ENCODE peak calls at places on chromosomes 12 and 14, in eight cellular contexts. One of them, this sample, is unnamed.

GRCh38 chr12:58104443-58104842 is 163.1 kb downstream of the ATP23 start:
- DNase-seq in trophoblast cell: no peak
- DNase-seq in neuronal stem cell: no peak
- DNase-seq in IMR-90: no peak
- DNase-seq in mesenchymal stem cell: no peak
- DNase-seq in PC-3: no peak
- DNase-seq in ascending aorta: no peak
- DNase-seq in choroid plexus epithelial cell: no peak
- DNase-seq in this sample: no peak

GRCh38 chr12:4104722-4105244 is 168.8 kb upstream of the CCND2 start:
- DNase-seq in IMR-90: no peak
- DNase-seq in neuronal stem cell: no peak
- DNase-seq in PC-3: no peak
- DNase-seq in ascending aorta: no peak
- DNase-seq in trophoblast cell: no peak
- DNase-seq in mesenchymal stem cell: no peak
- DNase-seq in choroid plexus epithelial cell: no peak
- DNase-seq in this sample: no peak

GRCh38 chr12:9642606-9643270 is 26.8 kb upstream of the CLEC2D start:
- DNase-seq in IMR-90: no peak
- DNase-seq in neuronal stem cell: no peak
- DNase-seq in trophoblast cell: no peak
- DNase-seq in PC-3: no peak
- DNase-seq in ascending aorta: no peak
- DNase-seq in choroid plexus epithelial cell: no peak
- DNase-seq in mesenchymal stem cell: no peak
- DNase-seq in this sample: no peak

GRCh38 chr12:117686911-117687377 is 281.8 kb downstream of the KSR2 start:
- DNase-seq in neuronal stem cell: no peak
- DNase-seq in PC-3: peak
- DNase-seq in ascending aorta: no peak
- DNase-seq in IMR-90: no peak
- DNase-seq in mesenchymal stem cell: peak
- DNase-seq in choroid plexus epithelial cell: no peak
- DNase-seq in trophoblast cell: no peak
- DNase-seq in this sample: no peak

GRCh38 chr14:59028476-59029202 is 159.8 kb upstream of the DAAM1 start:
- DNase-seq in choroid plexus epithelial cell: peak
- DNase-seq in mesenchymal stem cell: peak
- DNase-seq in neuronal stem cell: peak
- DNase-seq in IMR-90: peak
- DNase-seq in trophoblast cell: peak
- DNase-seq in PC-3: peak
- DNase-seq in ascending aorta: peak
- DNase-seq in this sample: peak

GRCh38 chr14:75562048-75562447 is 16.4 kb upstream of the FLVCR2 start:
- DNase-seq in neuronal stem cell: no peak
- DNase-seq in mesenchymal stem cell: peak
- DNase-seq in PC-3: peak
- DNase-seq in IMR-90: no peak
- DNase-seq in ascending aorta: no peak
- DNase-seq in trophoblast cell: no peak
- DNase-seq in choroid plexus epithelial cell: no peak
- DNase-seq in this sample: no peak

GRCh38 chr12:80044694-80045046 is 54.7 kb upstream of the OTOGL start:
- DNase-seq in neuronal stem cell: no peak
- DNase-seq in trophoblast cell: peak
- DNase-seq in IMR-90: peak
- DNase-seq in choroid plexus epithelial cell: peak
- DNase-seq in PC-3: peak
- DNase-seq in mesenchymal stem cell: peak
- DNase-seq in ascending aorta: no peak
- DNase-seq in this sample: no peak

GRCh38 chr12:12613334-12613733 is 1.7 kb downstream of the CREBL2 start:
- DNase-seq in mesenchymal stem cell: peak
- DNase-seq in choroid plexus epithelial cell: no peak
- DNase-seq in IMR-90: no peak
- DNase-seq in trophoblast cell: peak
- DNase-seq in ascending aorta: no peak
- DNase-seq in PC-3: peak
- DNase-seq in neuronal stem cell: no peak
- DNase-seq in this sample: peak

GRCh38 chr12:31226639-31227038 is 99.3 kb downstream of the SINHCAF start:
- DNase-seq in trophoblast cell: no peak
- DNase-seq in PC-3: no peak
- DNase-seq in IMR-90: no peak
- DNase-seq in ascending aorta: no peak
- DNase-seq in neuronal stem cell: no peak
- DNase-seq in choroid plexus epithelial cell: no peak
- DNase-seq in mesenchymal stem cell: no peak
- DNase-seq in this sample: no peak

DNA sequence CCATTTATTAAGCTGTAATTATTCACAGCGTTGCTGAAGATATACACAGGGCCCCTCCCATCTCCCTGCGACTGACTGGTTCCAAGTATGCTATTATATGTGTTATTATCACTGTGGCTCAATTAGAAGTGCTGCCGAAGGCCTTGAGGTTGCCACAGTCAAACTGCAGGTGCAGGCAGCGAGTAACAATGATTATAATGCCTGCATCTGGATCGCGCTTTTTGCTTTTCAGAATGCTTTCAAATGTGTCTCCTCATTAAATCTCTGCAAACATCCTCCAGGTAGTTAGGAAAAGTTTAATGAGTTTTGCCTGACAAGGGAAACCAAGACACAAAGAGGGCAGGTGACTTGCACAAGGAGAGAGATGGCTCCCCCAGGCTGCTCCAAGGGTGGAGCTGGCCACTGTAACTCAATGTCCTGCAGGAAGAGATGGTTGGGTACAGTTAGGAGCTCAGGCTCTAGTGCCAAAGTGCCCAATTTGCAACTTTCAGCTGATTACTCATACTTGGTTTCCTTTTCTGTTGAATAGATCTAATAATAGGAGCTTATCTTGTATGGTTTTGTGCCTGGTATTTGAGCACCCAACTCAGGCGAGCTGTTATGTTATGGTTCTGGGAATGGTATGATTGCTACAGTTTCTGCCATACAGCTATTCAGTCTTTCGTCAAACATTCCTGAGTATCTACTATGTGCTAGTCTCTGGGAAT is 1.7 kb upstream of the SYNE3 start:
- DNase-seq in mesenchymal stem cell: peak
- DNase-seq in choroid plexus epithelial cell: peak
- DNase-seq in trophoblast cell: peak
- DNase-seq in ascending aorta: peak
- DNase-seq in PC-3: no peak
- DNase-seq in IMR-90: peak
- DNase-seq in neuronal stem cell: no peak
- DNase-seq in this sample: peak
- H3K4me3 ChIP-seq in mesenchymal stem cell: peak
- H3K4me3 ChIP-seq in choroid plexus epithelial cell: no peak
- H3K4me3 ChIP-seq in trophoblast cell: no peak
- H3K4me3 ChIP-seq in ascending aorta: no peak
- H3K4me3 ChIP-seq in PC-3: no peak
- H3K4me3 ChIP-seq in IMR-90: no peak
- H3K4me3 ChIP-seq in neuronal stem cell: no peak
- H3K4me3 ChIP-seq in this sample: no peak

GRCh38 chr12:54001283-54002187 is 1.6 kb downstream of the HOXC9 start:
- DNase-seq in choroid plexus epithelial cell: no peak
- DNase-seq in neuronal stem cell: no peak
- DNase-seq in trophoblast cell: no peak
- DNase-seq in IMR-90: no peak
- DNase-seq in mesenchymal stem cell: no peak
- DNase-seq in ascending aorta: no peak
- DNase-seq in PC-3: no peak
- DNase-seq in this sample: no peak

GRCh38 chr12:54000105-54000773 is at the start of gene HOXC9:
- DNase-seq in trophoblast cell: peak
- DNase-seq in mesenchymal stem cell: no peak
- DNase-seq in IMR-90: no peak
- DNase-seq in PC-3: no peak
- DNase-seq in choroid plexus epithelial cell: no peak
- DNase-seq in ascending aorta: no peak
- DNase-seq in neuronal stem cell: no peak
- DNase-seq in this sample: peak

GRCh38 chr12:53999596-54000104 is 311 bp upstream of the HOXC9 start:
- DNase-seq in trophoblast cell: peak
- DNase-seq in neuronal stem cell: no peak
- DNase-seq in PC-3: no peak
- DNase-seq in IMR-90: peak
- DNase-seq in choroid plexus epithelial cell: no peak
- DNase-seq in mesenchymal stem cell: peak
- DNase-seq in ascending aorta: no peak
- DNase-seq in this sample: peak

GRCh38 chr12:54002278-54002914 is 2.4 kb downstream of the HOXC9 start:
- DNase-seq in mesenchymal stem cell: no peak
- DNase-seq in choroid plexus epithelial cell: no peak
- DNase-seq in trophoblast cell: no peak
- DNase-seq in neuronal stem cell: no peak
- DNase-seq in ascending aorta: no peak
- DNase-seq in IMR-90: no peak
- DNase-seq in PC-3: no peak
- DNase-seq in this sample: no peak

GRCh38 chr12:54000774-54001114 is 783 bp downstream of the HOXC9 start:
- DNase-seq in mesenchymal stem cell: no peak
- DNase-seq in neuronal stem cell: no peak
- DNase-seq in IMR-90: no peak
- DNase-seq in PC-3: no peak
- DNase-seq in choroid plexus epithelial cell: no peak
- DNase-seq in ascending aorta: no peak
- DNase-seq in trophoblast cell: no peak
- DNase-seq in this sample: no peak
- H3K4me3 ChIP-seq in mesenchymal stem cell: peak
- H3K4me3 ChIP-seq in neuronal stem cell: no peak
- H3K4me3 ChIP-seq in IMR-90: no peak
- H3K4me3 ChIP-seq in PC-3: no peak
- H3K4me3 ChIP-seq in choroid plexus epithelial cell: no peak
- H3K4me3 ChIP-seq in ascending aorta: peak
- H3K4me3 ChIP-seq in trophoblast cell: no peak
- H3K4me3 ChIP-seq in this sample: no peak

DNA sequence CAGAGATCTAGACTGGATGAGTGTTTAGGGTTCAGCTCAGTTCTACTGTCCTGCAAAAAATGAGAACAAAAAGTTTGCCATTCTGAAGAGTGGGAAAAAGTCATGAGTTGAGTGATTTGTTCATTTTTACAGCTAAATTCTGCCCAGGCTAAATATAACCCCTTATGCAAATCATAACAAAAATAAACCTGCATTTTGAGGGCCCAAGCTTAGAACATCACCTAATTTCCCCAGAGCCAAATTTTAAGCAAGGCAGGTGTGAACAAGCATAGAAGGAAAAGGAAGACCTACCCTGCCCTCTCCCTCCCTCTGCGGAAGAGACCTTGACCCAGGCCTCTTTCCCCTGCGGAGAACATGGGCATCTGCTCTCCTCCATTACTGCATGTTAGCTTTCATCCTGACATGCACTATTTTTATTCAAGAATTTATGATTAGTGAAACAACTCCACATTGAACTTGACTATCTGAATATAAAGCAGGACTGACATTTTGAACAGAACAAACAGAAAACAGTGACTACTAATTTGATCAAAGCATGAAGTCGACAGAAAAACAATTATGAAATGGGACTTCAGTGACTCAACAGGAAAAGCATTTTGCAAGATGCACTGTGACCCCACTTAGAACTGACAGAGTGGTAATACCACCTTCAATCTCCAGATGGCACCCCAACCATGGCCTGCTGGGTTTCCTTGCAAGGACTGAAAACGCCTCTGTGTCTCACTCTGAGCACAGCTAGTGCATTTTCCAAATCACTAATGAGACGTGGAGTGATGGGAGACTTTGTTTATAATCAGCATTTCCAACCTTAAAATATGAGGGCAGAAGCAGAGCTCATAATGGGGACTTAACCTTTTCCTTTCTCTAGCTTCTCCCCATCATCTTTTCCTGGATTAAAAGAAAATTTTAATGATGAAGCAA is 30.9 kb upstream of the SELPLG start:
- DNase-seq in neuronal stem cell: peak
- DNase-seq in PC-3: peak
- DNase-seq in mesenchymal stem cell: peak
- DNase-seq in choroid plexus epithelial cell: peak
- DNase-seq in ascending aorta: peak
- DNase-seq in trophoblast cell: peak
- DNase-seq in IMR-90: peak
- DNase-seq in this sample: peak
- H3K4me3 ChIP-seq in neuronal stem cell: no peak
- H3K4me3 ChIP-seq in PC-3: no peak
- H3K4me3 ChIP-seq in mesenchymal stem cell: peak
- H3K4me3 ChIP-seq in choroid plexus epithelial cell: no peak
- H3K4me3 ChIP-seq in ascending aorta: no peak
- H3K4me3 ChIP-seq in trophoblast cell: no peak
- H3K4me3 ChIP-seq in IMR-90: no peak
- H3K4me3 ChIP-seq in this sample: peak

GRCh38 chr14:105486974-105487448 is 325 bp downstream of the CRIP1 start:
- DNase-seq in mesenchymal stem cell: no peak
- DNase-seq in neuronal stem cell: no peak
- DNase-seq in IMR-90: no peak
- DNase-seq in ascending aorta: peak
- DNase-seq in PC-3: no peak
- DNase-seq in choroid plexus epithelial cell: no peak
- DNase-seq in trophoblast cell: peak
- DNase-seq in this sample: no peak

GRCh38 chr14:105484997-105485393 is 1.7 kb upstream of the CRIP1 start:
- DNase-seq in choroid plexus epithelial cell: no peak
- DNase-seq in mesenchymal stem cell: no peak
- DNase-seq in IMR-90: no peak
- DNase-seq in ascending aorta: no peak
- DNase-seq in neuronal stem cell: no peak
- DNase-seq in PC-3: no peak
- DNase-seq in trophoblast cell: no peak
- DNase-seq in this sample: no peak

GRCh38 chr14:105485720-105486332 is 860 bp upstream of the CRIP1 start:
- DNase-seq in trophoblast cell: peak
- DNase-seq in ascending aorta: no peak
- DNase-seq in IMR-90: no peak
- DNase-seq in mesenchymal stem cell: peak
- DNase-seq in PC-3: peak
- DNase-seq in neuronal stem cell: no peak
- DNase-seq in choroid plexus epithelial cell: no peak
- DNase-seq in this sample: peak

GRCh38 chr14:105487449-105487985 is 831 bp downstream of the CRIP1 start:
- DNase-seq in mesenchymal stem cell: no peak
- DNase-seq in ascending aorta: no peak
- DNase-seq in IMR-90: no peak
- DNase-seq in neuronal stem cell: no peak
- DNase-seq in PC-3: no peak
- DNase-seq in trophoblast cell: peak
- DNase-seq in choroid plexus epithelial cell: no peak
- DNase-seq in this sample: peak

DNA sequence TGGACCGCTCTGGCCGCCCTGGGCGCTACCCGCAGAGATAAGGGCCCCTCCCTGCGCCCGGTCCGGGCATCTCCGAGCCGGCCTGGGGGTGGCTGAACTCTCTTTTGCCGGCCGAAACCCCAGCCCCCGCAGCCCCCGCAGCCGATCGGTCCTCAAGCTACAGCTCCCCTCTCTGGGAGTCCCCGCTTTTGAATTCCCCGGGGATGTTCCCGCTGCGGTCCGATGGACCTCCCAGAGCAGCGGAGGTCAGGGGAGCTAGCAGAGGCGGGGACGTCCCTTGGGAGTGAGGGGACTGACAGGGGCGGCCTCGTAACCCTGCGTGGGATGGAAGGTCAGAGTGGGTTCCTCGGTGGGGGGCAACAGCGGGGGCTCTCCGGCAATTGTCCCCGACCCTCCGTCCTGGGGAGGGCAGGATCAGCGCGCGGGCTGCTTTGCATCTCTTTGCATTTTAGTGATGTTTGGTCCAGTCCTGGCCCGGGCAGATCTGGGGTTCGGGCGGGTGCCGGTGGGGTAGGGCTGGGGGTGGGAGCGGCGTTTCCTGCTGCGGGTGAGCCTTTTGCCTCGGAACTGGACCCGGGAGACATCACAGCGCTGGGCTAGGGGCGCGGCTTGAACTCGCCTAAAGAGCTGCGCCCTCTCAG is at the start of gene CRIP1:
- DNase-seq in mesenchymal stem cell: no peak
- DNase-seq in PC-3: no peak
- DNase-seq in trophoblast cell: peak
- DNase-seq in neuronal stem cell: no peak
- DNase-seq in ascending aorta: no peak
- DNase-seq in choroid plexus epithelial cell: no peak
- DNase-seq in IMR-90: no peak
- DNase-seq in this sample: no peak
- H3K4me3 ChIP-seq in mesenchymal stem cell: no peak
- H3K4me3 ChIP-seq in PC-3: peak
- H3K4me3 ChIP-seq in trophoblast cell: no peak
- H3K4me3 ChIP-seq in neuronal stem cell: peak
- H3K4me3 ChIP-seq in ascending aorta: peak
- H3K4me3 ChIP-seq in choroid plexus epithelial cell: no peak
- H3K4me3 ChIP-seq in IMR-90: no peak
- H3K4me3 ChIP-seq in this sample: no peak